ENCODE peak calls at places on chromosomes 11 and 22, in four cellular contexts. Y, B, E and U are unnamed samples.

GRCh38 chr11:128949791-128950454 is 7.3 kb upstream of the TP53AIP1 start:
- DNase-seq in Y (no peak), B (no peak), E (no peak), U (no peak)

GRCh38 chr11:64787526-64788320 is 9.4 kb upstream of the SF1 start:
- DNase-seq in Y (no peak), B (peak; percentile 75), E (peak; percentile 41), U (peak; percentile 75)

GRCh38 chr11:17906436-17906835 is 106.4 kb downstream of the SERGEF start:
- DNase-seq in Y (no peak), B (peak; percentile 40), E (no peak), U (peak; percentile 34)

GRCh38 chr11:125871391-125872137 is 15.9 kb upstream of the HYLS1 start:
- DNase-seq in Y (no peak), B (peak; percentile 24), E (peak; percentile 57), U (peak; percentile 65)

GRCh38 chr11:19075636-19076035 is 15.1 kb upstream of the MRGPRX2 start:
- DNase-seq in Y (no peak), B (no peak), E (no peak), U (no peak)

GRCh38 chr11:65779669-65779918 is 1.2 kb downstream of the AP5B1 start:
- DNase-seq in Y (no peak), B (no peak), E (no peak), U (no peak)

GRCh38 chr11:37926772-37927171 is 1328.7 kb upstream of the RAG2 start:
- DNase-seq in Y (no peak), B (no peak), E (no peak), U (no peak)

GRCh38 chr11:73393479-73394415 is 17.5 kb downstream of the RELT start:
- DNase-seq in Y (no peak), B (peak; percentile 74), E (peak; percentile 65), U (peak; percentile 81)

GRCh38 chr22:33894036-33894435 is 26.2 kb downstream of the LARGE1 start:
- DNase-seq in Y (no peak), B (no peak), E (no peak), U (no peak)

GRCh38 chr11:10117709-10118341 is 176.2 kb downstream of the SBF2 start:
- DNase-seq in Y (no peak), B (no peak), E (peak; percentile 7), U (no peak)
- TF ChIP-seq FOXM1 in Y (no peak), B (no peak), E (no peak), U (no peak)

GRCh38 chr11:103453901-103454300 is 344.7 kb downstream of the DYNC2H1 start:
- DNase-seq in Y (no peak), B (no peak), E (no peak), U (no peak)
- TF ChIP-seq SP1 in Y (no peak), B (no peak), E (no peak), U (no peak)

DNA sequence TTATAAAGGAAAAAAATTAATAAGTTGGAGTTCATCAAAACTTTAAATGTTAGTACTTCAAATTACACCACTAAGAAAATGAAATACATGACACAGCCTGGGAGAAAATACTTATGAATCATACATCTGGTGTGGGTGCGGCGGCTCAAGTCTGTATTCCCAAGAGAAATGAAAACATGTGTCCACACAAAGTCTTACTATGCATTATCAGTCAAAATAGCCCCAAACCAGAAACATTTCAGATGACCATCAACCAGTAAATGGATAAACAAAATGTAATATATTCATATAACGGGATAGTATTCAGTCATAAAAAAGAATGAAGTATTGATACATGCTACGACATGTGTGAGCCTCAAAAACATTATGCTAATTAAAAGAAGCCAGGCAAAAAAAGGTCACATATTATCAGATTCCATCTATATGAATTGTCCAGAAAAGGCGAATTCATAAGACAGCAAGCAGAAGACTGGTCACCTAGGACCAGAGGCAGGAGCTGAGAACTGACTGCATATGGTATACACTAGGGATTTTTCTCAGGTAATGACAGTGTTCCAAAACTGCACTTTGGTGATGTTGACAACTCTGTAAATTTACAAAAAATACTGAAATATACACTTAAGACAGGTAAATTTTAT is 5.3 kb upstream of the AKIP1 start:
- DNase-seq in Y (no peak), B (no peak), E (no peak), U (no peak)
- TF ChIP-seq BHLHE40 in Y (no peak), B (no peak), E (no peak), U (no peak)

GRCh38 chr22:24686280-24686679 is 83.3 kb downstream of the GGT1 start:
- DNase-seq in Y (no peak), B (no peak), E (no peak), U (no peak)

GRCh38 chr22:24683671-24684070 is 80.7 kb downstream of the GGT1 start:
- DNase-seq in Y (no peak), B (no peak), E (no peak), U (no peak)

GRCh38 chr22:24685804-24686203 is 82.8 kb downstream of the GGT1 start:
- DNase-seq in Y (no peak), B (no peak), E (no peak), U (no peak)

GRCh38 chr22:24681236-24681635 is 78.2 kb downstream of the GGT1 start:
- DNase-seq in Y (no peak), B (no peak), E (no peak), U (no peak)
- TF ChIP-seq FOXM1 in Y (no peak), B (no peak), E (no peak), U (no peak)